ENCODE peak calls at places on chromosomes 5 and 9, in nine cellular contexts. One of them, this sample, is unnamed.

GRCh38 chr5:138705007-138705406 is 48.2 kb upstream of the CTNNA1 start:
- DNase-seq in NCI-H460: no peak
- DNase-seq in NAMALWA: no peak
- DNase-seq in stimulated activated CD4-positive, alpha-beta T cell treated with anti-CD3 and anti-CD28 coated beads, Interleukin-2, amount 100 ng/mL, for 48 hours: no peak
- DNase-seq in A549: no peak
- DNase-seq in fibroblast of the aortic adventitia: no peak
- DNase-seq in BJ: no peak
- DNase-seq in T-helper 9 cell: no peak
- DNase-seq in OCI-M1: no peak
- DNase-seq in this sample: no peak

GRCh38 chr5:61055434-61056006 is 106.7 kb downstream of the SMIM15 start:
- DNase-seq in fibroblast of the aortic adventitia: peak; percentile 74
- DNase-seq in T-helper 9 cell: no peak
- DNase-seq in A549: peak; percentile 62
- DNase-seq in stimulated activated CD4-positive, alpha-beta T cell treated with anti-CD3 and anti-CD28 coated beads, Interleukin-2, amount 100 ng/mL, for 48 hours: no peak
- DNase-seq in OCI-M1: peak; percentile 80
- DNase-seq in NAMALWA: peak; percentile 38
- DNase-seq in NCI-H460: peak; percentile 44
- DNase-seq in BJ: no peak
- DNase-seq in this sample: peak; percentile 22

GRCh38 chr5:156479864-156480263 is 152.9 kb downstream of the SGCD start:
- DNase-seq in NAMALWA: peak; percentile 19
- DNase-seq in A549: peak; percentile 16
- DNase-seq in fibroblast of the aortic adventitia: peak; percentile 71
- DNase-seq in BJ: peak; percentile 71
- DNase-seq in NCI-H460: peak; percentile 26
- DNase-seq in OCI-M1: peak; percentile 59
- DNase-seq in T-helper 9 cell: no peak
- DNase-seq in stimulated activated CD4-positive, alpha-beta T cell treated with anti-CD3 and anti-CD28 coated beads, Interleukin-2, amount 100 ng/mL, for 48 hours: no peak
- DNase-seq in this sample: peak; percentile 79

GRCh38 chr9:121259498-121259897 is 8.5 kb upstream of the GSN start:
- DNase-seq in fibroblast of the aortic adventitia: no peak
- DNase-seq in OCI-M1: no peak
- DNase-seq in NCI-H460: no peak
- DNase-seq in A549: no peak
- DNase-seq in T-helper 9 cell: no peak
- DNase-seq in BJ: no peak
- DNase-seq in stimulated activated CD4-positive, alpha-beta T cell treated with anti-CD3 and anti-CD28 coated beads, Interleukin-2, amount 100 ng/mL, for 48 hours: no peak
- DNase-seq in NAMALWA: no peak
- DNase-seq in this sample: no peak

GRCh38 chr5:146306838-146307237 is 31.8 kb upstream of the POU4F3 start:
- DNase-seq in OCI-M1: no peak
- DNase-seq in stimulated activated CD4-positive, alpha-beta T cell treated with anti-CD3 and anti-CD28 coated beads, Interleukin-2, amount 100 ng/mL, for 48 hours: no peak
- DNase-seq in NAMALWA: no peak
- DNase-seq in A549: no peak
- DNase-seq in NCI-H460: no peak
- DNase-seq in BJ: no peak
- DNase-seq in T-helper 9 cell: no peak
- DNase-seq in fibroblast of the aortic adventitia: no peak
- DNase-seq in this sample: no peak

GRCh38 chr9:36207546-36208012 is 16.9 kb downstream of the CLTA start:
- DNase-seq in BJ: no peak
- DNase-seq in OCI-M1: peak; percentile 79
- DNase-seq in NCI-H460: no peak
- DNase-seq in NAMALWA: no peak
- DNase-seq in T-helper 9 cell: no peak
- DNase-seq in stimulated activated CD4-positive, alpha-beta T cell treated with anti-CD3 and anti-CD28 coated beads, Interleukin-2, amount 100 ng/mL, for 48 hours: no peak
- DNase-seq in fibroblast of the aortic adventitia: peak; percentile 44
- DNase-seq in A549: no peak
- DNase-seq in this sample: no peak

GRCh38 chr5:1789838-1790462 is 9.7 kb downstream of the MRPL36 start:
- DNase-seq in fibroblast of the aortic adventitia: peak; percentile 89
- DNase-seq in T-helper 9 cell: no peak
- DNase-seq in A549: no peak
- DNase-seq in NAMALWA: no peak
- DNase-seq in BJ: no peak
- DNase-seq in stimulated activated CD4-positive, alpha-beta T cell treated with anti-CD3 and anti-CD28 coated beads, Interleukin-2, amount 100 ng/mL, for 48 hours: no peak
- DNase-seq in OCI-M1: no peak
- DNase-seq in NCI-H460: no peak
- DNase-seq in this sample: no peak

GRCh38 chr9:99635032-99635431 is 186.7 kb upstream of the NR4A3 start:
- DNase-seq in NCI-H460: no peak
- DNase-seq in OCI-M1: no peak
- DNase-seq in BJ: peak; percentile 31
- DNase-seq in stimulated activated CD4-positive, alpha-beta T cell treated with anti-CD3 and anti-CD28 coated beads, Interleukin-2, amount 100 ng/mL, for 48 hours: no peak
- DNase-seq in fibroblast of the aortic adventitia: no peak
- DNase-seq in T-helper 9 cell: no peak
- DNase-seq in NAMALWA: no peak
- DNase-seq in A549: no peak
- DNase-seq in this sample: no peak

GRCh38 chr5:126826619-126827215 is 49.8 kb downstream of the LMNB1 start:
- DNase-seq in T-helper 9 cell: no peak
- DNase-seq in NCI-H460: no peak
- DNase-seq in OCI-M1: no peak
- DNase-seq in A549: no peak
- DNase-seq in BJ: no peak
- DNase-seq in NAMALWA: no peak
- DNase-seq in stimulated activated CD4-positive, alpha-beta T cell treated with anti-CD3 and anti-CD28 coated beads, Interleukin-2, amount 100 ng/mL, for 48 hours: no peak
- DNase-seq in fibroblast of the aortic adventitia: no peak
- DNase-seq in this sample: no peak

GRCh38 chr5:42495908-42496307 is 72.7 kb downstream of the GHR start:
- DNase-seq in NAMALWA: no peak
- DNase-seq in OCI-M1: no peak
- DNase-seq in A549: no peak
- DNase-seq in stimulated activated CD4-positive, alpha-beta T cell treated with anti-CD3 and anti-CD28 coated beads, Interleukin-2, amount 100 ng/mL, for 48 hours: no peak
- DNase-seq in fibroblast of the aortic adventitia: peak; percentile 55
- DNase-seq in NCI-H460: no peak
- DNase-seq in BJ: no peak
- DNase-seq in T-helper 9 cell: no peak
- DNase-seq in this sample: peak; percentile 6

GRCh38 chr5:178788381-178789085 is 58.1 kb upstream of the ZNF354A start:
- DNase-seq in fibroblast of the aortic adventitia: no peak
- DNase-seq in NCI-H460: no peak
- DNase-seq in A549: no peak
- DNase-seq in OCI-M1: no peak
- DNase-seq in stimulated activated CD4-positive, alpha-beta T cell treated with anti-CD3 and anti-CD28 coated beads, Interleukin-2, amount 100 ng/mL, for 48 hours: no peak
- DNase-seq in BJ: no peak
- DNase-seq in NAMALWA: no peak
- DNase-seq in T-helper 9 cell: no peak
- DNase-seq in this sample: no peak

GRCh38 chr5:8184455-8185063 is 315.6 kb downstream of the MTRR start:
- DNase-seq in fibroblast of the aortic adventitia: no peak
- DNase-seq in A549: peak; percentile 37
- DNase-seq in OCI-M1: peak; percentile 61
- DNase-seq in NAMALWA: peak; percentile 68
- DNase-seq in stimulated activated CD4-positive, alpha-beta T cell treated with anti-CD3 and anti-CD28 coated beads, Interleukin-2, amount 100 ng/mL, for 48 hours: peak; percentile 16
- DNase-seq in BJ: no peak
- DNase-seq in NCI-H460: no peak
- DNase-seq in T-helper 9 cell: peak; percentile 10
- DNase-seq in this sample: no peak

GRCh38 chr9:95261890-95262289 is 55.6 kb downstream of the FANCC start:
- DNase-seq in A549: no peak
- DNase-seq in stimulated activated CD4-positive, alpha-beta T cell treated with anti-CD3 and anti-CD28 coated beads, Interleukin-2, amount 100 ng/mL, for 48 hours: no peak
- DNase-seq in NCI-H460: no peak
- DNase-seq in BJ: no peak
- DNase-seq in NAMALWA: no peak
- DNase-seq in fibroblast of the aortic adventitia: peak; percentile 64
- DNase-seq in OCI-M1: peak; percentile 50
- DNase-seq in T-helper 9 cell: no peak
- DNase-seq in this sample: no peak

GRCh38 chr5:83281658-83282057 is 189.9 kb upstream of the VCAN start:
- DNase-seq in NAMALWA: no peak
- DNase-seq in fibroblast of the aortic adventitia: peak; percentile 79
- DNase-seq in T-helper 9 cell: no peak
- DNase-seq in stimulated activated CD4-positive, alpha-beta T cell treated with anti-CD3 and anti-CD28 coated beads, Interleukin-2, amount 100 ng/mL, for 48 hours: no peak
- DNase-seq in A549: peak; percentile 4
- DNase-seq in OCI-M1: no peak
- DNase-seq in BJ: peak; percentile 67
- DNase-seq in NCI-H460: no peak
- DNase-seq in this sample: peak; percentile 61

GRCh38 chr9:69945671-69946141 is 97.9 kb upstream of the MAMDC2 start:
- DNase-seq in NAMALWA: no peak
- DNase-seq in A549: peak; percentile 10
- DNase-seq in T-helper 9 cell: no peak
- DNase-seq in BJ: peak; percentile 85
- DNase-seq in fibroblast of the aortic adventitia: peak; percentile 75
- DNase-seq in OCI-M1: peak; percentile 66
- DNase-seq in stimulated activated CD4-positive, alpha-beta T cell treated with anti-CD3 and anti-CD28 coated beads, Interleukin-2, amount 100 ng/mL, for 48 hours: no peak
- DNase-seq in NCI-H460: no peak
- DNase-seq in this sample: peak; percentile 50

GRCh38 chr5:172766287-172767104 is 4.5 kb downstream of the DUSP1 start:
- DNase-seq in OCI-M1: no peak
- DNase-seq in stimulated activated CD4-positive, alpha-beta T cell treated with anti-CD3 and anti-CD28 coated beads, Interleukin-2, amount 100 ng/mL, for 48 hours: no peak
- DNase-seq in T-helper 9 cell: peak; percentile 35
- DNase-seq in A549: peak; percentile 89
- DNase-seq in fibroblast of the aortic adventitia: peak; percentile 84
- DNase-seq in NAMALWA: peak; percentile 42
- DNase-seq in NCI-H460: peak; percentile 82
- DNase-seq in BJ: peak; percentile 78
- DNase-seq in this sample: peak; percentile 77

GRCh38 chr5:516338-516925 is 7.8 kb downstream of the SLC9A3 start:
- DNase-seq in T-helper 9 cell: no peak
- DNase-seq in OCI-M1: no peak
- DNase-seq in A549: no peak
- DNase-seq in NCI-H460: no peak
- DNase-seq in fibroblast of the aortic adventitia: no peak
- DNase-seq in BJ: no peak
- DNase-seq in stimulated activated CD4-positive, alpha-beta T cell treated with anti-CD3 and anti-CD28 coated beads, Interleukin-2, amount 100 ng/mL, for 48 hours: no peak
- DNase-seq in NAMALWA: no peak
- DNase-seq in this sample: no peak

GRCh38 chr9:113650207-113651131 is 186.9 kb downstream of the RGS3 start:
- DNase-seq in BJ: no peak
- DNase-seq in NAMALWA: no peak
- DNase-seq in OCI-M1: no peak
- DNase-seq in A549: peak; percentile 78
- DNase-seq in fibroblast of the aortic adventitia: no peak
- DNase-seq in NCI-H460: no peak
- DNase-seq in T-helper 9 cell: no peak
- DNase-seq in stimulated activated CD4-positive, alpha-beta T cell treated with anti-CD3 and anti-CD28 coated beads, Interleukin-2, amount 100 ng/mL, for 48 hours: no peak
- DNase-seq in this sample: no peak

GRCh38 chr5:125412561-125413535 is 666.4 kb upstream of the ZNF608 start:
- DNase-seq in NAMALWA: peak; percentile 83
- DNase-seq in A549: peak; percentile 34
- DNase-seq in T-helper 9 cell: no peak
- DNase-seq in stimulated activated CD4-positive, alpha-beta T cell treated with anti-CD3 and anti-CD28 coated beads, Interleukin-2, amount 100 ng/mL, for 48 hours: no peak
- DNase-seq in OCI-M1: no peak
- DNase-seq in BJ: no peak
- DNase-seq in fibroblast of the aortic adventitia: peak; percentile 69
- DNase-seq in NCI-H460: peak; percentile 35
- DNase-seq in this sample: no peak

GRCh38 chr9:92669527-92669889 is 423 bp downstream of the IPPK start:
- DNase-seq in OCI-M1: peak; percentile 56
- DNase-seq in fibroblast of the aortic adventitia: no peak
- DNase-seq in BJ: no peak
- DNase-seq in T-helper 9 cell: peak; percentile 14
- DNase-seq in stimulated activated CD4-positive, alpha-beta T cell treated with anti-CD3 and anti-CD28 coated beads, Interleukin-2, amount 100 ng/mL, for 48 hours: peak; percentile 24
- DNase-seq in NCI-H460: no peak
- DNase-seq in NAMALWA: no peak
- DNase-seq in A549: no peak
- DNase-seq in this sample: no peak

GRCh38 chr5:149962601-149963300 is 2.2 kb downstream of the SLC26A2 start:
- DNase-seq in OCI-M1: no peak
- DNase-seq in A549: no peak
- DNase-seq in fibroblast of the aortic adventitia: no peak
- DNase-seq in BJ: no peak
- DNase-seq in NCI-H460: no peak
- DNase-seq in T-helper 9 cell: no peak
- DNase-seq in stimulated activated CD4-positive, alpha-beta T cell treated with anti-CD3 and anti-CD28 coated beads, Interleukin-2, amount 100 ng/mL, for 48 hours: no peak
- DNase-seq in NAMALWA: no peak
- DNase-seq in this sample: no peak

GRCh38 chr5:111385970-111386831 is 126.1 kb downstream of the STARD4 start:
- DNase-seq in A549: no peak
- DNase-seq in stimulated activated CD4-positive, alpha-beta T cell treated with anti-CD3 and anti-CD28 coated beads, Interleukin-2, amount 100 ng/mL, for 48 hours: no peak
- DNase-seq in fibroblast of the aortic adventitia: no peak
- DNase-seq in NCI-H460: no peak
- DNase-seq in OCI-M1: peak; percentile 16
- DNase-seq in T-helper 9 cell: no peak
- DNase-seq in BJ: no peak
- DNase-seq in NAMALWA: no peak
- DNase-seq in this sample: no peak

GRCh38 chr9:104082147-104082546 is 12.0 kb upstream of the SMC2 start:
- DNase-seq in BJ: no peak
- DNase-seq in OCI-M1: peak; percentile 39
- DNase-seq in fibroblast of the aortic adventitia: no peak
- DNase-seq in A549: no peak
- DNase-seq in T-helper 9 cell: no peak
- DNase-seq in NAMALWA: no peak
- DNase-seq in NCI-H460: no peak
- DNase-seq in stimulated activated CD4-positive, alpha-beta T cell treated with anti-CD3 and anti-CD28 coated beads, Interleukin-2, amount 100 ng/mL, for 48 hours: no peak
- DNase-seq in this sample: no peak

GRCh38 chr5:59598547-59598874 is 295.0 kb downstream of the PDE4D start:
- DNase-seq in stimulated activated CD4-positive, alpha-beta T cell treated with anti-CD3 and anti-CD28 coated beads, Interleukin-2, amount 100 ng/mL, for 48 hours: no peak
- DNase-seq in OCI-M1: peak; percentile 79
- DNase-seq in A549: no peak
- DNase-seq in fibroblast of the aortic adventitia: no peak
- DNase-seq in NAMALWA: peak; percentile 2
- DNase-seq in T-helper 9 cell: no peak
- DNase-seq in BJ: no peak
- DNase-seq in NCI-H460: no peak
- DNase-seq in this sample: no peak

GRCh38 chr9:130701059-130702022 is 7.8 kb downstream of the EXOSC2 start:
- DNase-seq in stimulated activated CD4-positive, alpha-beta T cell treated with anti-CD3 and anti-CD28 coated beads, Interleukin-2, amount 100 ng/mL, for 48 hours: peak; percentile 74
- DNase-seq in fibroblast of the aortic adventitia: peak; percentile 90
- DNase-seq in BJ: no peak
- DNase-seq in T-helper 9 cell: peak; percentile 76
- DNase-seq in NCI-H460: peak; percentile 69
- DNase-seq in OCI-M1: peak; percentile 74
- DNase-seq in A549: peak; percentile 74
- DNase-seq in NAMALWA: peak; percentile 81
- DNase-seq in this sample: peak; percentile 50

GRCh38 chr9:83070257-83070656 is 7.3 kb upstream of the RASEF start:
- DNase-seq in BJ: peak; percentile 44
- DNase-seq in stimulated activated CD4-positive, alpha-beta T cell treated with anti-CD3 and anti-CD28 coated beads, Interleukin-2, amount 100 ng/mL, for 48 hours: no peak
- DNase-seq in NCI-H460: no peak
- DNase-seq in NAMALWA: no peak
- DNase-seq in fibroblast of the aortic adventitia: peak; percentile 80
- DNase-seq in A549: no peak
- DNase-seq in OCI-M1: no peak
- DNase-seq in T-helper 9 cell: no peak
- DNase-seq in this sample: peak; percentile 22

GRCh38 chr5:89342106-89342876 is 459.3 kb upstream of the MEF2C start:
- DNase-seq in T-helper 9 cell: no peak
- DNase-seq in A549: no peak
- DNase-seq in fibroblast of the aortic adventitia: peak; percentile 83
- DNase-seq in OCI-M1: peak; percentile 27
- DNase-seq in NAMALWA: no peak
- DNase-seq in BJ: peak; percentile 72
- DNase-seq in NCI-H460: no peak
- DNase-seq in stimulated activated CD4-positive, alpha-beta T cell treated with anti-CD3 and anti-CD28 coated beads, Interleukin-2, amount 100 ng/mL, for 48 hours: no peak
- DNase-seq in this sample: peak; percentile 83

GRCh38 chr9:137580209-137580957 is 1.7 kb upstream of the DPH7 start:
- DNase-seq in stimulated activated CD4-positive, alpha-beta T cell treated with anti-CD3 and anti-CD28 coated beads, Interleukin-2, amount 100 ng/mL, for 48 hours: no peak
- DNase-seq in BJ: no peak
- DNase-seq in fibroblast of the aortic adventitia: no peak
- DNase-seq in NCI-H460: no peak
- DNase-seq in A549: no peak
- DNase-seq in NAMALWA: peak; percentile 40
- DNase-seq in T-helper 9 cell: no peak
- DNase-seq in OCI-M1: no peak
- DNase-seq in this sample: no peak

GRCh38 chr5:173672891-173673290 is 56.4 kb upstream of the BOD1 start:
- DNase-seq in BJ: no peak
- DNase-seq in fibroblast of the aortic adventitia: no peak
- DNase-seq in T-helper 9 cell: no peak
- DNase-seq in NCI-H460: no peak
- DNase-seq in A549: no peak
- DNase-seq in OCI-M1: no peak
- DNase-seq in NAMALWA: no peak
- DNase-seq in stimulated activated CD4-positive, alpha-beta T cell treated with anti-CD3 and anti-CD28 coated beads, Interleukin-2, amount 100 ng/mL, for 48 hours: no peak
- DNase-seq in this sample: no peak

GRCh38 chr9:120482424-120483186 is 97.4 kb downstream of the CDK5RAP2 start:
- DNase-seq in T-helper 9 cell: no peak
- DNase-seq in A549: no peak
- DNase-seq in NCI-H460: no peak
- DNase-seq in fibroblast of the aortic adventitia: no peak
- DNase-seq in BJ: no peak
- DNase-seq in NAMALWA: no peak
- DNase-seq in stimulated activated CD4-positive, alpha-beta T cell treated with anti-CD3 and anti-CD28 coated beads, Interleukin-2, amount 100 ng/mL, for 48 hours: no peak
- DNase-seq in OCI-M1: no peak
- DNase-seq in this sample: no peak

GRCh38 chr9:104028827-104029226 is 65.3 kb upstream of the SMC2 start:
- DNase-seq in T-helper 9 cell: no peak
- DNase-seq in fibroblast of the aortic adventitia: no peak
- DNase-seq in OCI-M1: no peak
- DNase-seq in NAMALWA: no peak
- DNase-seq in NCI-H460: no peak
- DNase-seq in A549: no peak
- DNase-seq in BJ: no peak
- DNase-seq in stimulated activated CD4-positive, alpha-beta T cell treated with anti-CD3 and anti-CD28 coated beads, Interleukin-2, amount 100 ng/mL, for 48 hours: no peak
- DNase-seq in this sample: no peak

This sample was measured in GM04504.